ENCODE peak calls at places on chromosomes 4 and X, in eight cellular contexts. N is Panc1; A is A549; Z is neuronal stem cell; J is A673; H is CD4-positive, alpha-beta T cell; M is hepatocyte; X is IMR-90. G is an unnamed sample.
A peak's percentile ranks its signal among the peaks of the same experiment; 100 is the strongest.

GRCh38 chr4:39051454-39051853 is 10.6 kb upstream of the KLHL5 start:
- DNase-seq in N (no peak), A (no peak), Z (no peak), J (no peak), H (no peak), M (no peak), X (no peak), G (no peak)

GRCh38 chr4:105619193-105619931 is 66.9 kb downstream of the ARHGEF38 start:
- DNase-seq in N (no peak), A (no peak), Z (no peak), J (no peak), H (no peak), M (peak; percentile 30), X (no peak), G (peak; percentile 85)

GRCh38 chrX:50403903-50404302 is 66.7 kb downstream of the DGKK start:
- DNase-seq in N (no peak), A (no peak), Z (no peak), J (no peak), H (no peak), M (no peak), X (no peak), G (no peak)

GRCh38 chr4:145734576-145735329 is 54.8 kb downstream of the C4orf51 start:
- DNase-seq in N (no peak), A (peak; percentile 45), Z (no peak), J (no peak), H (no peak), M (peak; percentile 82), X (peak; percentile 96), G (no peak)

GRCh38 chrX:123906557-123907316 is 46.9 kb downstream of the XIAP start:
- DNase-seq in N (no peak), A (no peak), Z (no peak), J (no peak), H (no peak), M (peak; percentile 9), X (no peak), G (no peak)

GRCh38 chr4:177393236-177393635 is 49.0 kb downstream of the AGA start:
- DNase-seq in N (no peak), A (no peak), Z (no peak), J (no peak), H (no peak), M (no peak), X (no peak), G (no peak)

GRCh38 chr4:98970386-98970785 is 25.1 kb upstream of the METAP1 start:
- DNase-seq in N (no peak), A (no peak), Z (no peak), J (no peak), H (no peak), M (no peak), X (peak; percentile 5), G (no peak)

GRCh38 chr4:102338405-102338804 is 6.9 kb downstream of the SLC39A8 start:
- DNase-seq in N (no peak), A (no peak), Z (no peak), J (no peak), H (no peak), M (no peak), X (no peak), G (no peak)

GRCh38 chr4:70838400-70838971 is 1.2 kb downstream of the GRSF1 start:
- DNase-seq in N (no peak), A (peak; percentile 1), Z (no peak), J (peak; percentile 1), H (no peak), M (no peak), X (peak; percentile 10), G (no peak)

GRCh38 chr4:153122855-153123254 is 81.4 kb upstream of the TRIM2 start:
- DNase-seq in N (no peak), A (no peak), Z (no peak), J (no peak), H (no peak), M (no peak), X (no peak), G (no peak)

GRCh38 chr4:15778191-15778741 is at the start of gene CD38:
- DNase-seq in N (no peak), A (peak; percentile 10), Z (peak; percentile 11), J (peak; percentile 5), H (no peak), M (peak; percentile 16), X (no peak), G (peak; percentile 70)

GRCh38 chrX:103686199-103687072 is at the start of gene MORF4L2:
- DNase-seq in N (peak; percentile 99), A (peak; percentile 81), Z (peak; percentile 89), J (peak; percentile 96), H (peak; percentile 74), M (peak; percentile 97), X (peak; percentile 99), G (peak; percentile 92)

GRCh38 chr4:152957437-152958185 is 21.5 kb downstream of the FHDC1 start:
- DNase-seq in N (no peak), A (no peak), Z (no peak), J (no peak), H (no peak), M (peak; percentile 78), X (no peak), G (peak; percentile 72)

GRCh38 chr4:13484749-13485345 is 707 bp upstream of the RAB28 start:
- DNase-seq in N (no peak), A (peak; percentile 8), Z (no peak), J (no peak), H (no peak), M (peak; percentile 29), X (peak; percentile 58), G (no peak)

GRCh38 chrX:81957900-81958545 is 756.1 kb downstream of the SH3BGRL start:
- DNase-seq in N (no peak), A (peak; percentile 0), Z (peak; percentile 18), J (peak; percentile 15), H (no peak), M (peak; percentile 4), X (peak; percentile 1), G (no peak)

GRCh38 chr4:113766882-113767281 is 5.3 kb upstream of the CAMK2D start:
- DNase-seq in N (no peak), A (no peak), Z (no peak), J (no peak), H (no peak), M (peak; percentile 33), X (no peak), G (no peak)

GRCh38 chr4:74161676-74162450 is 3.9 kb downstream of the MTHFD2L start:
- DNase-seq in N (no peak), A (no peak), Z (no peak), J (no peak), H (no peak), M (no peak), X (peak; percentile 11), G (no peak)

GRCh38 chr4:86283341-86283740 is 76.5 kb downstream of the MAPK10 start:
- DNase-seq in N (no peak), A (no peak), Z (no peak), J (no peak), H (no peak), M (no peak), X (no peak), G (no peak)
- H3K27ac ChIP-seq in N (no peak overlapping the region), A (no peak overlapping the region), Z (no peak overlapping the region), J (no peak overlapping the region), H (no peak overlapping the region), M (no peak overlapping the region), X (no peak overlapping the region), G (no peak overlapping the region)

GRCh38 chr4:68152411-68152810 is 22.7 kb upstream of the TMPRSS11F start:
- DNase-seq in N (no peak), A (no peak), Z (no peak), J (no peak), H (no peak), M (peak; percentile 53), X (no peak), G (no peak)
- H3K27ac ChIP-seq in N (no peak overlapping the region), A (no peak overlapping the region), Z (no peak overlapping the region), J (no peak overlapping the region), H (no peak overlapping the region), M (peak overlapping the region; percentile 56), X (no peak overlapping the region), G (no peak overlapping the region)

GRCh38 chrX:31112226-31112999 is 40.6 kb upstream of the FTHL17 start:
- DNase-seq in N (no peak), A (no peak), Z (no peak), J (no peak), H (no peak), M (no peak), X (no peak), G (no peak)
- H3K27ac ChIP-seq in N (no peak overlapping the region), A (no peak overlapping the region), Z (no peak overlapping the region), J (no peak overlapping the region), H (no peak overlapping the region), M (no peak overlapping the region), X (no peak overlapping the region), G (no peak overlapping the region)

DNA sequence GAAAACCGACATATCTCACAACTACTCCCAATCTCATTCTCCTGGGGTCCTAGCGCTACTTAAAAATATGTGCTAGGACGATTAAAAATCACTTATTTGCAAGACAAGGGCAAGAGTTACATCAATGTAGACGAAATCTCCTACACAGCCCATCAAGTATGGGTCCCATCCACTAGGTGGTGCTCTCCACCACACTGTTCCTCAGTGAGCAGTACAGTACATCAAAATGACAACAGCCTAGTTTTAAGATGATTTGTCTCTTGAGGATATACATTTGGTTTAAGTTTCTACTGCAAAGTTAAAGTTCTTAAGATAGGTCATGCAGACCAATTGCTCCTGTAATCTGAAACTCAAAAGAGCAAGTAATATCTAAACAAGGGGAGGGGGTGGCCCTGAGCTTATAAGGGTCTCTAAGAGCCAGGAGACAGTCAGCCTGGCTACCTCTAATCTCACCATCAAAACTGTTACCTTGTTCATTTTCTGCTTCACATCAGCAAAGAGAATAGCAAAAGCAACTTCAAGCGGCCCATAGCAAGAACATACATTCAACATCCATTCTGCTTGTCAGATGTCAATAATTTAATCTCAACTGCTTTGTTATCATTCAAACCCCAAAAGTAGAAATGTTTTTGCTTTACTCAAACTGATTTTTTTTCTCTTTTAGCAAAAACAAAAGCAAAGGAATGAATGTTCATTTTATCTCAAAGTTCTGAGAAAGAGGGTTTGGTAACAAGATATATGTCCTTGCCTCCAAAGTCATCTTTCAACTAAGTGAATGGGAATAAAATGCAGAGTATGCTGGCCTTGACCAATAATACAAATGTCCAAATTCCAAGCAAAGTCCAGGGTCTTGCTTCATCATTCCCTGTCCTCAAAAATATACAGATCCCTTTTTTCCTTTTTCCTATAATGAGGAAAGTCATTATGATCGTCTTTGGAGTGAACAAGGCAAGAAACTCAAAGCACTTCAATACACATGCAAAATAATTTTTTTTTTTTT is 53.1 kb downstream of the STX18 start:
- DNase-seq in N (peak; percentile 60), A (peak; percentile 44), Z (peak; percentile 57), J (peak; percentile 85), H (peak; percentile 58), M (peak; percentile 87), X (peak; percentile 83), G (peak; percentile 53)
- H3K27ac ChIP-seq in N (no peak overlapping the region), A (no peak overlapping the region), Z (no peak overlapping the region), J (no peak overlapping the region), H (no peak overlapping the region), M (no peak overlapping the region), X (no peak overlapping the region), G (no peak overlapping the region)

DNA sequence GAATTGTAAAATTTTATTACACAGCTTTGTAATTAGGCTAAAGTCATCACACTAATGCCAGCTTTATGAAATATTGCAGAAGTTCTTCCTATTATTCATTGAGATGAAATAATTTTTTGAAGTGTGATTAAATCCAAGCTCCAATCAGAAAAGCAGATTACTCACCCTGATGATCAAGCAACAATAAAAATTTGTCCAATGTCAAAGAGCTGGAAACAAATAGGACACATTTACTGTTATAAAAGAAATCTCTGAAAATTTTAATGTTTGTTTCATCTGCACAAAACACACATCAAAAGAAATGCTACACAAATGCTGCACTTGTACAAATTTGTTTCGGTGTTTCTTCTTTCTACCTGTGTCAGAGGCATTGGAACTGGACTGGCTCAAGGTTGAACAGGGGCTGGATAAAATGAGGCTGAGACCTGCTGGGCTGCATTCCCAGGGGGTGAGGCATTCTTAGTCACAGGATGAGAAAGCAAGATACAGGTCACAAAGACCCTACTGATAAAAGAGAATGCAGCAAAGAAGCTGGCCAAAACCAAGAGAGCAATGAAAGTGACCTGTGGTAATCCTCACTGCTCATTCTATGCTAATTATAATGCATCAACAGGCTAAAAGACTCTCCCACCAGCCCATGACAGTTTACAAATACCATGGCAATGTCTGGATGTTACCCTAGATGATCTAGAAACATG is 78.3 kb downstream of the GASK1B start:
- DNase-seq in N (peak; percentile 35), A (peak; percentile 5), Z (no peak), J (no peak), H (no peak), M (peak; percentile 58), X (peak; percentile 71), G (no peak)
- H3K27ac ChIP-seq in N (no peak overlapping the region), A (peak overlapping the region; percentile 58), Z (no peak overlapping the region), J (no peak overlapping the region), H (no peak overlapping the region), M (peak overlapping the region; percentile 83), X (no peak overlapping the region), G (no peak overlapping the region)